ENCODE peak calls at places on chromosomes 3 and 15, in four cellular contexts. P is mammary epithelial cell, Z is heart left ventricle, K is WERI-Rb-1. C is an unnamed sample. For H3K27me3, the result is how much of the 10 kb centered on the place peaks cover.

GRCh38 chr15:88419830-88420229 is 47.4 kb downstream of the MRPL46 start:
- DNase-seq in P (peak), K (no peak), Z (no peak), C (peak)

GRCh38 chr3:36166477-36166876 is 213.8 kb upstream of the STAC start:
- DNase-seq in K (no peak), Z (no peak), P (peak), C (peak)

GRCh38 chr3:133805702-133806475 is at the start of gene SRPRB:
- DNase-seq in P (peak), K (peak), Z (peak), C (peak)

GRCh38 chr3:158847466-158847849 is 45.6 kb downstream of the MFSD1 start:
- DNase-seq in P (no peak), K (no peak), Z (no peak), C (peak)

GRCh38 chr3:8069981-8070380 is 431.6 kb upstream of the LMCD1 start:
- DNase-seq in P (no peak), K (peak), Z (no peak), C (no peak)

GRCh38 chr3:187983484-187984124 is 170.4 kb upstream of the LPP start:
- DNase-seq in P (no peak), Z (peak), K (no peak), C (no peak)

GRCh38 chr3:19931180-19931692 is 2.8 kb downstream of the EFHB start:
- DNase-seq in Z (no peak), P (peak), K (no peak), C (no peak)

GRCh38 chr3:4797201-4797600 is 182.0 kb upstream of the BHLHE40 start:
- DNase-seq in K (no peak), P (no peak), Z (no peak), C (no peak)

GRCh38 chr15:96119734-96120133 is 210.8 kb upstream of the NR2F2 start:
- DNase-seq in P (no peak), Z (no peak), K (no peak), C (peak)

GRCh38 chr15:96560246-96560895 is 229.9 kb downstream of the NR2F2 start:
- DNase-seq in Z (no peak), P (peak), K (no peak), C (peak)

GRCh38 chr15:20357139-20358065 is 184.2 kb downstream of the GOLGA6L6 start:
- DNase-seq in P (no peak), Z (no peak), K (peak), C (no peak)

GRCh38 chr15:70259640-70260066 is 161.9 kb upstream of the TLE3 start:
- DNase-seq in K (peak), Z (no peak), P (no peak), C (no peak)

GRCh38 chr15:36601497-36601932 is 22.1 kb downstream of the CDIN1 start:
- DNase-seq in Z (peak), P (no peak), K (no peak), C (peak)

GRCh38 chr3:36944012-36944640 is 728 bp downstream of the TRANK1 start:
- DNase-seq in P (peak), K (peak), Z (peak), C (peak)

GRCh38 chr3:171184372-171184771 is 157.9 kb upstream of the SLC2A2 start:
- DNase-seq in K (no peak), Z (no peak), P (no peak), C (no peak)

GRCh38 chr3:143326983-143327382 is 207.4 kb downstream of the CHST2 start:
- DNase-seq in K (no peak), P (no peak), Z (no peak), C (no peak)

GRCh38 chr3:158731938-158732855 is at the start of gene RARRES1:
- DNase-seq in K (peak), Z (peak), P (peak), C (no peak)

GRCh38 chr15:63512148-63512547 is 7.8 kb downstream of the USP3 start:
- DNase-seq in Z (no peak), P (no peak), K (no peak), C (no peak)

GRCh38 chr15:63507878-63508818 is 3.8 kb downstream of the USP3 start:
- DNase-seq in P (no peak), Z (no peak), K (no peak), C (no peak)

GRCh38 chr15:63509056-63509696 is 4.8 kb downstream of the USP3 start:
- DNase-seq in P (no peak), Z (no peak), K (no peak), C (no peak)

GRCh38 chr15:63510548-63510940 is 6.2 kb downstream of the USP3 start:
- DNase-seq in P (no peak), K (no peak), Z (no peak), C (no peak)

GRCh38 chr15:63509933-63510547 is 5.6 kb downstream of the USP3 start:
- DNase-seq in Z (no peak), K (no peak), P (peak), C (no peak)
- H3K4me3 ChIP-seq in Z (no peak), K (no peak), P (peak), C (no peak)

GRCh38 chr15:47331796-47332480 is 385.4 kb upstream of the SEMA6D start:
- DNase-seq in Z (no peak), K (no peak), P (peak), C (peak)
- H3K27me3 ChIP-seq in Z (under half), K (under half), P (under half), C (under half)

GRCh38 chr15:44195151-44195740 is at the start of gene FRMD5:
- DNase-seq in Z (peak), K (peak), P (peak), C (peak)
- H3K4me3 ChIP-seq in Z (peak), K (peak), P (peak), C (peak)

GRCh38 chr3:152276688-152277087 is 8.0 kb downstream of the MBNL1 start:
- DNase-seq in P (no peak), K (no peak), Z (no peak), C (no peak)
- H3K27me3 ChIP-seq in P (under half), K (under half), Z (under half), C (under half)

GRCh38 chr3:58034738-58035511 is 26.7 kb downstream of the FLNB start:
- DNase-seq in K (no peak), Z (no peak), P (no peak), C (no peak)

GRCh38 chr3:58038675-58039302 is 30.6 kb downstream of the FLNB start:
- DNase-seq in K (no peak), Z (no peak), P (no peak), C (no peak)

GRCh38 chr3:58037141-58037910 is 29.1 kb downstream of the FLNB start:
- DNase-seq in K (no peak), Z (no peak), P (no peak), C (no peak)

GRCh38 chr3:58035512-58035867 is 27.3 kb downstream of the FLNB start:
- DNase-seq in Z (no peak), K (no peak), P (no peak), C (no peak)

GRCh38 chr3:58036287-58037032 is 28.2 kb downstream of the FLNB start:
- DNase-seq in P (no peak), Z (no peak), K (no peak), C (no peak)
- H3K4me3 ChIP-seq in P (no peak), Z (no peak), K (no peak), C (no peak)

DNA sequence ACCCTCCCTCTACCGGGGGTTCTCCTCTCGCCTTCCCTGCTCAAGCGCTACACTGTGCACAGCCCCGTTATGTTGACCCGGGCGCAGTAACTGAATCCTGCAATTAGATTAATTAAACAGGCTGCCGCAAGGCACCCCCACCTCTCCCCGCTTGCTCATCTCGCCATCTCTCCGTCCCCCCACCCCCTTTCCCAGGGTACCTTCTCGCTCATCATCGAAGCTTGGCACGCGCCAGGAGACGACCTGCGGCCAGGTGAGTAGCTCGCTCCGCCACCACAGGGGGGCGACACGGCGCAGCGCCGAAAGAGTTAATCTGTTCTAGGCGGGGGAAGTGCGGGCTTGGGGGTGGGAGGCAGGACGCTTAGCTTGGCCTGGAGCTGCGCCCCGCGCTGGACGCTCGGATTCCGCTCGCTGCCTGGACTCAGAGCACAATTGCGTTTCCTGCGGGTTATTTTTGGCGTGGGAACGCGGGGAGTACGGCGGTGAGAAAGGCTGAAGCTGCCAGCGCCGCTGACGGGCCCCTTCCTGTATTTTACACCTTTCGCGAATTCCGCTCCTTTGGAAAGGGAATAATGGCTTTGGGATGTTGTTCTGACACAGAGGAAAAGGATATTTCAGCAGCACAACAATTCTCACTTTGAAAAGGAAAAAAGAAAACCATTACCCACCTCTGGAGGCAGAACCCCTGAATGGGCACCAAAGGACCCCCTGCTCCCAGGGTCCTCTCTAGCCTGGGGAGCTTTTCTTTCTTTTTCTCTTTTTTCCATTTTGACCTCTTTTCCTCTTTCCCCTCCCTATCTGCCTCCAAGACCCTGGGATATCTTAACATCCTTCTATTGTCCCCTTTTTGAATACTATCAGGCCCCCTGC is 1.5 kb downstream of the DLL4 start:
- DNase-seq in P (peak), K (peak), Z (peak), C (no peak)
- H3K27me3 ChIP-seq in P (under half), K (under half), Z (under half), C (under half)

GRCh38 chr3:115660646-115661442 is 37.5 kb downstream of the GAP43 start:
- DNase-seq in P (no peak), K (no peak), Z (peak), C (no peak)

GRCh38 chr3:115659253-115659652 is 35.9 kb downstream of the GAP43 start:
- DNase-seq in P (no peak), K (no peak), Z (no peak), C (no peak)

GRCh38 chr3:115658032-115658336 is 34.7 kb downstream of the GAP43 start:
- DNase-seq in P (no peak), Z (no peak), K (no peak), C (no peak)

GRCh38 chr3:115658337-115659181 is 35.2 kb downstream of the GAP43 start:
- DNase-seq in Z (peak), P (peak), K (peak), C (peak)

GRCh38 chr3:115659861-115660260 is 36.6 kb downstream of the GAP43 start:
- DNase-seq in Z (no peak), K (no peak), P (no peak), C (no peak)
- H3K4me3 ChIP-seq in Z (no peak), K (no peak), P (no peak), C (no peak)

GRCh38 chr3:169403855-169404254 is 259.7 kb downstream of the MECOM start:
- DNase-seq in Z (no peak), P (no peak), K (no peak), C (no peak)
- H3K27me3 ChIP-seq in Z (under half), P (under half), K (under half), C (under half)

C was measured in MG63.